ENCODE peak calls at places on chromosomes 3 and 15, in six cellular contexts. J is A549, W is endothelial cell of umbilical vein, V is GM12878, H is K562, A is HepG2. S is an unnamed sample.

GRCh38 chr15:64211696-64212095 is 48.9 kb upstream of the PPIB start:
- DNase-seq in J (no peak), W (no peak), V (no peak), H (no peak), A (no peak), S (no peak)

GRCh38 chr3:134650431-134651346 is at the start of gene KY:
- DNase-seq in J (peak; percentile 9), W (no peak), V (no peak), H (no peak), A (no peak), S (peak; percentile 84)

GRCh38 chr3:183114779-183115178 is 15.5 kb upstream of the MCCC1 start:
- DNase-seq in J (no peak), W (no peak), V (no peak), H (no peak), A (no peak), S (no peak)

GRCh38 chr3:150439657-150440056 is 31.6 kb downstream of the TSC22D2 start:
- DNase-seq in J (no peak), W (no peak), V (no peak), H (no peak), A (no peak), S (no peak)

GRCh38 chr3:151091685-151092352 is 6.4 kb downstream of the MED12L start:
- DNase-seq in J (no peak), W (no peak), V (no peak), H (no peak), A (no peak), S (peak; percentile 3)

GRCh38 chr3:158573714-158574113 is 2.7 kb downstream of the MLF1 start:
- DNase-seq in J (no peak), W (no peak), V (no peak), H (no peak), A (peak; percentile 3), S (peak; percentile 8)

GRCh38 chr3:97821413-97821809 is 400 bp upstream of the CRYBG3 start:
- DNase-seq in J (peak; percentile 5), W (no peak), V (no peak), H (peak; percentile 4), A (no peak), S (no peak)

GRCh38 chr3:149576071-149576564 is 81.7 kb downstream of the WWTR1 start:
- DNase-seq in J (peak; percentile 62), W (peak; percentile 99), V (no peak), H (peak; percentile 20), A (peak; percentile 51), S (peak; percentile 22)

GRCh38 chr3:46693897-46694235 is 387 bp upstream of the ALS2CL start:
- DNase-seq in J (no peak), W (peak; percentile 16), V (no peak), H (no peak), A (no peak), S (no peak)

GRCh38 chr15:72961326-72961725 is 90.9 kb upstream of the NEO1 start:
- DNase-seq in J (no peak), W (no peak), V (no peak), H (no peak), A (no peak), S (no peak)

GRCh38 chr15:71379893-71380292 is 264.6 kb downstream of the THSD4 start:
- DNase-seq in J (no peak), W (no peak), V (no peak), H (no peak), A (no peak), S (no peak)

GRCh38 chr15:47618216-47618615 is 99.1 kb upstream of the SEMA6D start:
- DNase-seq in J (no peak), W (no peak), V (no peak), H (no peak), A (no peak), S (no peak)

GRCh38 chr3:64361962-64362735 is 136.9 kb upstream of the PRICKLE2 start:
- DNase-seq in J (no peak), W (no peak), V (no peak), H (no peak), A (no peak), S (no peak)

GRCh38 chr3:107945406-107945805 is 145.4 kb downstream of the CD47 start:
- DNase-seq in J (no peak), W (no peak), V (no peak), H (no peak), A (no peak), S (no peak)

GRCh38 chr3:54966979-54967378 is 39.1 kb upstream of the LRTM1 start:
- DNase-seq in J (no peak), W (no peak), V (no peak), H (no peak), A (no peak), S (no peak)

GRCh38 chr3:31687020-31687802 is 154.5 kb downstream of the STT3B start:
- DNase-seq in J (no peak), W (no peak), V (no peak), H (no peak), A (peak; percentile 59), S (no peak)

GRCh38 chr3:87957575-87957974 is 101.2 kb downstream of the CGGBP1 start:
- DNase-seq in J (no peak), W (no peak), V (no peak), H (no peak), A (no peak), S (no peak)

DNA sequence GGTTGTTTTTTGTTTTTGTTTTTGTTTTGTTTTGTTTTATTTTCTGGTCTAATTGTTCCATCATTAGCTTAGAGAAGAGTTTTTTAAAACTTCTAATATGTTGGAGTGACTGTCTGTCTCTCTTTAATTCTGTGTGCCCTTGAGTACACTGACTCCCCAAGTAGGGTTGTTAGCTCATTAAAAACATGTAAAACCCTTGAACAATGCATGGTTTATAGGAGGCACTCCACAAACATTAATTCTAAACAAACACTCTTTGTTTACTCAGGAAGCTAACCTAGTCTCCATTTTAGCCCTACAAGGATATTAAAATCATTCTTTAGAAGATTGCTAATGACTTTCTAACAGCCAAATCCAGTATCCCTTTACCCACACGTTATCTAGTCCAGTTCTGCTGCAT is 100.5 kb downstream of the CGGBP1 start:
- DNase-seq in J (no peak), W (no peak), V (no peak), H (no peak), A (no peak), S (no peak)
- TF ChIP-seq MYC in J (no peak), W (no peak), V (no peak), H (no peak), A (no peak), S (no peak)

GRCh38 chr3:69435274-69436262 is 49.7 kb upstream of the FRMD4B start:
- DNase-seq in J (no peak), W (no peak), V (no peak), H (no peak), A (no peak), S (no peak)
- TF ChIP-seq MAX in J (no peak), W (no peak), V (no peak), H (no peak), A (no peak), S (no peak)

DNA sequence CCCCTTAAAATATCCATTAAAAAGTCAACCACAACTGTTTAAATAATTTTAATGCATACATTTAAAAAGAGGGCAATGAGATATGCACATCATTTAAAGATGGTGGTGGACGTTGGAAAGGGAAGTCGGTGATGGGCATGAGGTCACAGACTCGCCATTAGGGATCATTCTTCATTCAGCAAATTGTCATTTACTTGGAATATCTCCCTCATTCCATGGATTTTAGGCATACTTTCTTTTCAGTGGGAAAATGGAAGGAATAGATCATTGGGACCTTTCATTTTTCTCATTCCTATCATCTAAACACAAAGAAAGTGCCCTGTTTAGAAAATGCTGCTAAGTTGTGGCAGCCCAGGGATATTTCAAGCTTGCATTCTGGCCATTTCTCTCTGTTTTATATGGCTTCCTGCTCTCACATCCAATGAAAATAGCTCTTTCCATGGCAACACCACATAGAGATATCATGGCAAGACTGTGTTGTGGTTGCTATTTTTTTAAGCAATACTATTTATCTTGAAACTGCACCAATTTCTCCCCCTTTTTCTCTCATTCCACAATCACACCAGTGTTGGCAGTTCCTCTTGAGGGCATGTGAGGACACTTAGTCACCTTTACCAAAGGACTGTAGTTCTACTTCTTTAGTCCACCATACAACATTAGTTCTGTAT is 40.7 kb upstream of the LMCD1 start:
- DNase-seq in J (no peak), W (peak; percentile 77), V (no peak), H (no peak), A (no peak), S (no peak)
- TF ChIP-seq MYC in J (no peak), W (no peak), V (no peak), H (no peak), A (no peak), S (no peak)

DNA sequence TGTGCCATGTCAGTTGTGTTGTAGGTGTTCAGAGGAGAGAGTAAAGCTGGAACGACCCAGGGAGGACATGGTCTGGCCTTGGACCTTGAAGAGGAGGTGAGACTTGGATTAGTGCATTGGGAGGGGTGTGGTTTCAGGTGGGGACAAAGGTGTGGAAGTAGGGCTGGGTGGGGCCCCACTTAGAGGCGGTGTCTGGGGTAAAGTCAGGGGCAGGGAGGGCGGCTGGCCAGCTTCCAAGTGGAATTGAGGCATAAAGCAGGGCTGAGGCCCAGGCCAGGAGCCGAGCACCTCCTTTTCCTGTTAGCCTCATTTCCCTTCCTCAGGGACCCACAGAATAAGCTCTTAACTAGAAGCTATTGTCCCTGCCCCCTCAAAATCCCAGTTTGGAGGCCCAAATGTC is 36.2 kb upstream of the FLNB start:
- DNase-seq in J (no peak), W (no peak), V (no peak), H (no peak), A (no peak), S (no peak)
- TF ChIP-seq MAX in J (no peak), W (no peak), V (no peak), H (no peak), A (no peak), S (no peak)

GRCh38 chr15:85495096-85495495 is 114.7 kb downstream of the AKAP13 start:
- DNase-seq in J (no peak), W (no peak), V (no peak), H (no peak), A (no peak), S (no peak)

GRCh38 chr15:85493258-85493657 is 112.9 kb downstream of the AKAP13 start:
- DNase-seq in J (no peak), W (no peak), V (no peak), H (no peak), A (no peak), S (no peak)

GRCh38 chr15:85496146-85496545 is 115.7 kb downstream of the AKAP13 start:
- DNase-seq in J (no peak), W (no peak), V (no peak), H (no peak), A (no peak), S (no peak)

GRCh38 chr15:85495542-85495941 is 115.1 kb downstream of the AKAP13 start:
- DNase-seq in J (no peak), W (no peak), V (no peak), H (no peak), A (no peak), S (no peak)

DNA sequence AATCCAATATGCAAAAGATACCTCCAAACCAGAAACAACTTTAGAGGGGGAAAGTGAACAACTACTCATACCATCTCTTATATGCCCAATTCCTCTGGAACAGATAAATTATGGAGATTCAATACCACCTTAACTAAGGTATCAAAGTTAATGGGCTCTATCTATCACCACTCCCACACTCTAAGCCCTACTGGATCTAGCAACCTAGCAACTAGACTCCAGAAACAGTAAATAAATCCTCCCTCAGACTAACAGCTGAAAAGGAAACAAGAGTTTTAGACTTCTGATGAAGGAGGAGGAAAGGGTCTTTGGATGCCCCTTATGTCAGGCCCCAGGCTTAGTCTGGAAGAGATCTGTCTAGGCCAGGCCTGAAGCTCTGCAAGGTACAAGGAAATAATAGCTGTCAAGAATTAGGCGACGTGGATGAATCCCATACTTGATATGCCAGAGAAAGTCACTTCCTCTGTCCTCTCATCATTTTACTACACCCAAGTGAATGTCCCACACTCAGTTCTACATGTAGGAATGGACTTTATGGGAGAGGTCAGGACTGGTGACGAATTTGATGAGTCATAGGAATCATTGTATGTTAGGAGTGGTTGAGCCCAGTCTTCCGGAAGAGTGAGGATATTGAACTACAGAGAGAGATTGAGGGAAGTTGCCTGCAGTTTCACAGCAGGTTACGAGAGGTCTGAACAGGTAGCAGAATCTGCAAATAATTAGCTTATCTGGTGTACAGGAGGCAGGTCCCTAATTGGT is 113.8 kb downstream of the AKAP13 start:
- DNase-seq in J (peak; percentile 92), W (peak; percentile 76), V (no peak), H (no peak), A (no peak), S (no peak)
- TF ChIP-seq MYC in J (no peak), W (no peak), V (no peak), H (no peak), A (no peak), S (no peak)

S was measured in NB4.